ENCODE peak calls at places on chromosome 19, in seven cellular contexts. D is colonic mucosa; Q is foreskin fibroblast; M is NT2/D1; H is NB4; G is CD4-positive, alpha-beta memory T cell; A is choroid plexus epithelial cell. U is an unnamed sample.

GRCh38 chr19:41321600-41322270 is 11.8 kb downstream of the CCDC97 start:
- DNase-seq in Q (peak), A (peak), G (no peak), H (peak), M (no peak), D (no peak), U (peak)

GRCh38 chr19:18428837-18429674 is 8.9 kb downstream of the ISYNA1 start:
- DNase-seq in H (peak), D (peak), M (peak), A (peak), Q (peak), G (peak), U (peak)

GRCh38 chr19:44876930-44877530 is 14.0 kb upstream of the TOMM40 start:
- DNase-seq in Q (no peak), M (no peak), G (no peak), H (no peak), A (peak), D (no peak), U (no peak)

GRCh38 chr19:1873524-1874473 is 10.4 kb upstream of the KLF16 start:
- DNase-seq in A (no peak), G (no peak), H (no peak), M (no peak), D (no peak), Q (no peak), U (peak)

GRCh38 chr19:13008926-13009787 is 13.9 kb downstream of the NFIX start:
- DNase-seq in M (no peak), Q (no peak), D (no peak), G (no peak), A (no peak), H (no peak), U (peak)

GRCh38 chr19:40235238-40236025 is 8.9 kb upstream of the CCNP start:
- DNase-seq in Q (no peak), D (no peak), A (no peak), H (no peak), M (no peak), G (no peak), U (no peak)

GRCh38 chr19:10289836-10290438 is at the start of gene ICAM5:
- DNase-seq in Q (peak), D (no peak), A (peak), M (no peak), G (no peak), H (peak), U (no peak)

GRCh38 chr19:15439821-15440641 is 9.7 kb downstream of the WIZ start:
- DNase-seq in A (no peak), Q (no peak), D (no peak), H (no peak), G (no peak), M (no peak), U (no peak)

GRCh38 chr19:13042443-13043130 is 47.3 kb downstream of the NFIX start:
- DNase-seq in H (peak), Q (peak), G (no peak), M (no peak), A (peak), D (no peak), U (peak)

GRCh38 chr19:2246801-2247361 is 2.2 kb upstream of the AMH start:
- DNase-seq in G (no peak), H (no peak), A (peak), M (no peak), D (no peak), Q (peak), U (peak)

GRCh38 chr19:45528744-45529453 is 21.6 kb downstream of the VASP start:
- DNase-seq in G (no peak), Q (peak), M (peak), H (no peak), D (peak), A (peak), U (no peak)

GRCh38 chr19:1219786-1220451 is 14.3 kb downstream of the STK11 start:
- DNase-seq in H (no peak), M (no peak), A (no peak), D (no peak), G (no peak), Q (no peak), U (no peak)

GRCh38 chr19:27867981-27868380 is 1345.0 kb downstream of the UQCRFS1 start:
- DNase-seq in D (no peak), A (no peak), Q (no peak), G (no peak), H (no peak), M (no peak), U (no peak)

GRCh38 chr19:27876489-27876888 is 1336.5 kb downstream of the UQCRFS1 start:
- DNase-seq in D (no peak), A (no peak), G (no peak), Q (no peak), M (no peak), H (no peak), U (no peak)

GRCh38 chr19:27870293-27870692 is 1342.7 kb downstream of the UQCRFS1 start:
- DNase-seq in G (no peak), Q (no peak), D (no peak), A (no peak), H (no peak), M (no peak), U (no peak)

GRCh38 chr19:27872370-27872769 is 1340.6 kb downstream of the UQCRFS1 start:
- DNase-seq in M (no peak), A (no peak), D (no peak), G (no peak), H (no peak), Q (no peak), U (no peak)
- H3K4me3 ChIP-seq in M (no peak), A (no peak), D (no peak), G (no peak), H (no peak), Q (no peak), U (no peak)

GRCh38 chr19:48490980-48491792 is 20.4 kb downstream of the LMTK3 start:
- DNase-seq in D (peak), M (no peak), Q (peak), H (peak), A (peak), G (peak), U (no peak)
- H3K4me3 ChIP-seq in D (no peak), M (peak), Q (no peak), H (no peak), A (no peak), G (no peak), U (no peak)

GRCh38 chr19:4059493-4059880 is 7.2 kb downstream of the ZBTB7A start:
- DNase-seq in Q (no peak), G (no peak), D (peak), A (no peak), H (no peak), M (no peak), U (no peak)
- H3K4me3 ChIP-seq in Q (no peak), G (no peak), D (peak), A (no peak), H (no peak), M (no peak), U (peak)

DNA sequence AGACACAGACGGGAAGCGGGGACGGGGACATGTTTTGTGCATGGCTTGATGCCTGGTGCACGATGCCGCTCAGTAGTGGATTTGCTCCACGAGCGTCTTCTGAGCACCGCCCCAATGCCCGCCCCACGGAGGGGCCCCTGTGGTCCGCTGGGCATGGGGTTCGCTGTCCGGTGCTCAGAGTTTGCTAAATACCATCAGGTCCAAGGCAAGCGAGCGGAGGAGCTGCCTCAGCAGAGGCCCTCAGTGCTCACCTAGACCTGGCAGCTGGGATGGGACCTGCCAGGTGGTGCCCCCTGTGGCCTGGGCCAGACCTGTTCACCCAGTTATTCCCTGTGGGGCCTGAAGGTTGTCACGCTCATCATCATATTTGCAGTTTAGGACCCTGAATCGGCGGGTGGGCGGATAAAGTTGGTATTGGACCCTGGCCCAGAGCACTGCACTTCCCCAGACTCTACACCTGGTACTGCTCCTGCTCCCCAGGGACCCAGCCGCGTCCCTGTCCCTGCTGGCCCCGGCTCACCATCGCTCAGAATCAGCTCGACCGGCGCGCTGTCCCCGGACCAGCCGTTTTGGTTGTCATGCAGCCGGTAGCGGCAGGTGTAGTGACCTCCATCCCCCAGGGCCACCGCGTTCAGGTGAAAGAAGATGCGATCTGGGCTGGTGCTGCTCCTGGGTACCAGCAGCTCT is 2.3 kb downstream of the A1BG start:
- DNase-seq in G (no peak), A (no peak), M (no peak), Q (no peak), H (no peak), D (no peak), U (no peak)
- H3K4me3 ChIP-seq in G (no peak), A (no peak), M (no peak), Q (no peak), H (no peak), D (no peak), U (no peak)

GRCh38 chr19:31355330-31356289 is 6.4 kb upstream of the TSHZ3 start:
- DNase-seq in D (no peak), A (no peak), G (no peak), M (no peak), H (no peak), Q (no peak), U (no peak)
- H3K4me3 ChIP-seq in D (no peak), A (no peak), G (no peak), M (peak), H (no peak), Q (no peak), U (no peak)

GRCh38 chr19:29401712-29402421 is 123.9 kb upstream of the VSTM2B start:
- DNase-seq in D (no peak), A (no peak), M (no peak), H (no peak), G (no peak), Q (no peak), U (no peak)

GRCh38 chr19:29405728-29405995 is 120.1 kb upstream of the VSTM2B start:
- DNase-seq in G (no peak), H (no peak), D (no peak), Q (no peak), M (no peak), A (no peak), U (no peak)

GRCh38 chr19:29400917-29401711 is 124.7 kb upstream of the VSTM2B start:
- DNase-seq in H (peak), G (no peak), Q (no peak), D (no peak), M (no peak), A (no peak), U (no peak)

GRCh38 chr19:29404015-29404414 is 121.8 kb upstream of the VSTM2B start:
- DNase-seq in H (no peak), D (no peak), M (no peak), Q (no peak), G (no peak), A (no peak), U (no peak)

DNA sequence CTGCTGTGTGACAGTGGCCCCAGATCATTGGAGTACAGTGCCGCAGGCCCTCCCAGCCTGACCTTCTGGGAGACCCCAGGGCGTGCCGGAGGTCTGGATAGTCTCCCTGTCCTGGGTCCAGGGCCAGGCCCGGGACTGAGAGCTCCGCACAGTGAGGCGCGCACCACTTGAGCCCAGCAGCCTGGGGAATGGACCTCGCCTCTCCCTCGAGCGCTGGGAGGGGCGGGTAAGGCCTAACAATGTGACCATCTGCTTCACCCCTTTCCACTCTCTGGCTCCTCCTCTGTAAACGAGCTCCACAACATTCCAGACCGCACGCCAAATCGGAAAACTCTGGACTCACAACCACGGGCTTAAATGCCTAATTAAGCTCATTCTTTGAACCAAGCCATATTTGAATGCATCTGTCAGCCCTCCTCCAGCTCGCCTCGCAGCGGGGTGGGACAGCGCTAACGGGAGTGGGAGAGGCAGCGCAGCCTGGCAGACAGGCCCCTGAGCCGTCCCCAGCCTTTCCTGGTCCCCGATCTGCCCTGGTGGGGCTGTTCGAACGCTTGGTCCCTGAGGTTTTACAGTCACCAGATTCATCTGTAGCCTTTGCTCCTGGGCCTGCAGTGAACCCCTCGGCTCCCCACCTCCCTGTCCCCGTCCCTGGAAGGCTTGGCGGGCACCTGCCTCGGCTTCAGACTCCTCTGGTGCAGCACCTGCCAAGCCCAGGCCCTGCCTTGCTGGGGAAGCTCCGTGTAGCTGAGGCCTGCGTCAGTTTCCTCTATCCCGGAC is 120.7 kb upstream of the VSTM2B start:
- DNase-seq in G (no peak), Q (no peak), M (peak), H (no peak), D (peak), A (no peak), U (no peak)
- H3K4me3 ChIP-seq in G (no peak), Q (no peak), M (peak), H (no peak), D (no peak), A (no peak), U (no peak)

GRCh38 chr19:19628499-19629134 is 597 bp upstream of the LPAR2 start:
- DNase-seq in D (peak), A (peak), M (peak), Q (peak), G (peak), H (peak), U (no peak)
- H3K4me3 ChIP-seq in D (peak), A (peak), M (peak), Q (peak), G (no peak), H (no peak), U (peak)